ENCODE peak calls at places on chromosomes 16 and 17, in seven cellular contexts. E is mammary epithelial cell, N is NCI-H510A treated with DMSO at 0.1 percent for 48 hours, L is HEK293T, U is T-helper 2 cell, M is T follicular helper cell, C is thoracic aorta. Z is an unnamed sample.

GRCh38 chr17:16013943-16014407 is 14.4 kb downstream of the TTC19 start:
- DNase-seq in E (peak), N (peak), L (peak), U (no peak), M (no peak), C (no peak), Z (no peak)

GRCh38 chr17:64318068-64318467 is 55.0 kb upstream of the TEX2 start:
- DNase-seq in E (no peak), N (no peak), L (no peak), U (no peak), M (no peak), C (no peak), Z (no peak)

GRCh38 chr16:14505846-14506245 is 124.2 kb downstream of the PARN start:
- DNase-seq in E (peak), N (no peak), L (no peak), U (no peak), M (no peak), C (no peak), Z (no peak)

GRCh38 chr16:69775535-69775934 is 13.4 kb downstream of the WWP2 start:
- DNase-seq in E (no peak), N (no peak), L (no peak), U (no peak), M (no peak), C (no peak), Z (no peak)

GRCh38 chr17:36705651-36706436 is 104.5 kb downstream of the MRM1 start:
- DNase-seq in E (peak), N (peak), L (peak), U (no peak), M (no peak), C (no peak), Z (peak)

GRCh38 chr17:72280881-72281280 is 160.1 kb downstream of the SOX9 start:
- DNase-seq in E (peak), N (peak), L (no peak), U (no peak), M (no peak), C (no peak), Z (no peak)

GRCh38 chr17:78263063-78263735 is 31.8 kb downstream of the TMEM235 start:
- DNase-seq in E (no peak), N (no peak), L (no peak), U (no peak), M (no peak), C (no peak), Z (no peak)

GRCh38 chr16:23976091-23977001 is 140.6 kb downstream of the PRKCB start:
- DNase-seq in E (no peak), N (no peak), L (no peak), U (no peak), M (no peak), C (no peak), Z (no peak)

GRCh38 chr16:29994613-29995329 is 646 bp downstream of the HIRIP3 start:
- DNase-seq in E (peak), N (peak), L (peak), U (peak), M (no peak), C (no peak), Z (peak)

GRCh38 chr17:49926886-49927285 is 42.1 kb upstream of the DLX4 start:
- DNase-seq in E (no peak), N (no peak), L (no peak), U (no peak), M (no peak), C (no peak), Z (no peak)

GRCh38 chr16:13767215-13767614 is 152.7 kb upstream of the ERCC4 start:
- DNase-seq in E (no peak), N (no peak), L (no peak), U (no peak), M (no peak), C (no peak), Z (no peak)

GRCh38 chr17:65121368-65121767 is 15.8 kb upstream of the RGS9 start:
- DNase-seq in E (no peak), N (no peak), L (no peak), U (no peak), M (no peak), C (no peak), Z (no peak)

GRCh38 chr17:69605571-69605970 is 191.1 kb downstream of the MAP2K6 start:
- DNase-seq in E (no peak), N (no peak), L (no peak), U (no peak), M (no peak), C (no peak), Z (no peak)